ENCODE peak calls at places on chromosome 16, in six cellular contexts. F is stomach, O is body of pancreas, Q is HepG2, M is lower lobe of right lung, V is IMR-90. C is an unnamed sample. For H3K4me1, the result is how much of the 10 kb centered on the place peaks cover.

GRCh38 chr16:87314990-87315420 is 2.2 kb downstream of the C16orf95 start:
- DNase-seq in V (no peak), O (no peak), F (no peak), M (no peak), Q (no peak), C (no peak)

GRCh38 chr16:57871457-57871856 is 69.2 kb upstream of the KIFC3 start:
- DNase-seq in M (no peak), Q (no peak), O (no peak), V (peak), F (no peak), C (peak)

GRCh38 chr16:79698341-79698753 is 97.8 kb upstream of the MAF start:
- DNase-seq in F (no peak), Q (no peak), O (peak), V (peak), M (no peak), C (no peak)

GRCh38 chr16:12459993-12460392 is 343.7 kb downstream of the CPPED1 start:
- DNase-seq in F (no peak), V (no peak), M (no peak), O (no peak), Q (no peak), C (no peak)

GRCh38 chr16:23131841-23132576 is 17.2 kb downstream of the USP31 start:
- DNase-seq in O (no peak), V (no peak), Q (no peak), M (no peak), F (no peak), C (no peak)

GRCh38 chr16:30658731-30659506 is 688 bp downstream of the FBRS start:
- DNase-seq in V (peak), Q (peak), O (peak), F (peak), M (peak), C (peak)

GRCh38 chr16:24769806-24770205 is 40.4 kb downstream of the TNRC6A start:
- DNase-seq in M (no peak), Q (no peak), F (no peak), O (no peak), V (peak), C (no peak)

GRCh38 chr16:12568438-12568837 is 235.2 kb downstream of the CPPED1 start:
- DNase-seq in O (no peak), M (no peak), F (no peak), Q (no peak), V (no peak), C (no peak)

GRCh38 chr16:23448392-23448791 is 4.6 kb downstream of the COG7 start:
- DNase-seq in O (no peak), Q (no peak), V (peak), F (no peak), M (no peak), C (no peak)

GRCh38 chr16:20952144-20952797 is 51.7 kb downstream of the LYRM1 start:
- DNase-seq in V (no peak), F (no peak), O (no peak), M (no peak), Q (no peak), C (peak)

GRCh38 chr16:18853694-18854093 is 52.3 kb upstream of the ARL6IP1 start:
- DNase-seq in F (no peak), V (no peak), O (no peak), M (no peak), Q (no peak), C (no peak)

GRCh38 chr16:12093902-12094301 is 117.4 kb downstream of the SNX29 start:
- DNase-seq in O (no peak), V (no peak), F (no peak), Q (no peak), M (no peak), C (no peak)

GRCh38 chr16:1098266-1098991 is 2.4 kb upstream of the C1QTNF8 start:
- DNase-seq in M (no peak), V (no peak), Q (no peak), O (no peak), F (no peak), C (no peak)
- H3K27ac ChIP-seq in M (no peak), V (no peak), Q (no peak), O (no peak), F (no peak), C (no peak)

GRCh38 chr16:56259425-56259779 is 68.1 kb downstream of the GNAO1 start:
- DNase-seq in M (no peak), F (no peak), Q (no peak), V (no peak), O (no peak), C (no peak)

GRCh38 chr16:56257666-56258359 is 66.5 kb downstream of the GNAO1 start:
- DNase-seq in V (no peak), O (no peak), F (no peak), M (no peak), Q (no peak), C (no peak)

GRCh38 chr16:56257260-56257659 is 66.0 kb downstream of the GNAO1 start:
- DNase-seq in M (no peak), Q (no peak), F (peak), O (peak), V (peak), C (peak)

GRCh38 chr16:56260378-56260987 is 69.2 kb downstream of the GNAO1 start:
- DNase-seq in O (no peak), Q (no peak), F (no peak), M (no peak), V (no peak), C (no peak)

GRCh38 chr16:56258508-56259424 is 67.5 kb downstream of the GNAO1 start:
- DNase-seq in V (no peak), Q (peak), O (no peak), F (no peak), M (no peak), C (no peak)
- H3K4me1 ChIP-seq in V (under half), Q (under half), O (under half), F (half or more), M (under half), C (under half)

DNA sequence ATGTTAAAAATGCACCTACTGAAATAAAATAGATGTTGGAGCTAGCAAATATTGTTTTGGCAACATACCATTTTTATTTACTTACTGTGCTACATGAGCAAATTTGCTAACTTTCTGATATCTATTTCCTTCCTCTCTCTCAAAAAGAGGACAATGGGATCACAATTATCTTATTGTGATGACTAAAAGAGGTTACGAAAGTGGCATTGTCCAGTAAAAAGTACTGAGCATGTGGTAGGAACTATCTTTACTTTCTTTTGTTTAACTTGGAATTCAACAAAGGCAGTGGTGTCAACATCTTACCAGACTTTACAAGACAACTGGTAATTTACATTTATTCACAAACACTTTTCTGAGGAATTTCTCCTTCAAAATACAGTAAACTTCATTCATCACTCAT is 1542.6 kb upstream of the CDH8 start:
- DNase-seq in M (no peak), F (no peak), Q (no peak), V (no peak), O (no peak), C (no peak)
- TF ChIP-seq CTCF in M (no peak), F (no peak), Q (no peak), V (no peak), O (no peak), C (no peak)

GRCh38 chr16:70481929-70482536 is 27.6 kb downstream of the FCSK start:
- DNase-seq in V (peak), O (no peak), M (no peak), Q (no peak), F (no peak), C (no peak)

GRCh38 chr16:70480127-70481105 is 26.0 kb downstream of the FCSK start:
- DNase-seq in Q (no peak), M (no peak), O (no peak), V (no peak), F (no peak), C (no peak)

GRCh38 chr16:70478169-70478568 is 23.8 kb downstream of the FCSK start:
- DNase-seq in M (no peak), Q (no peak), F (no peak), V (no peak), O (no peak), C (no peak)

GRCh38 chr16:70476272-70477020 is 22.1 kb downstream of the FCSK start:
- DNase-seq in M (no peak), V (peak), F (peak), O (no peak), Q (no peak), C (peak)

GRCh38 chr16:70478912-70479341 is 24.5 kb downstream of the FCSK start:
- DNase-seq in V (no peak), M (peak), O (no peak), Q (no peak), F (no peak), C (no peak)
- H3K27ac ChIP-seq in V (no peak), M (peak), O (no peak), Q (no peak), F (peak), C (no peak)

DNA sequence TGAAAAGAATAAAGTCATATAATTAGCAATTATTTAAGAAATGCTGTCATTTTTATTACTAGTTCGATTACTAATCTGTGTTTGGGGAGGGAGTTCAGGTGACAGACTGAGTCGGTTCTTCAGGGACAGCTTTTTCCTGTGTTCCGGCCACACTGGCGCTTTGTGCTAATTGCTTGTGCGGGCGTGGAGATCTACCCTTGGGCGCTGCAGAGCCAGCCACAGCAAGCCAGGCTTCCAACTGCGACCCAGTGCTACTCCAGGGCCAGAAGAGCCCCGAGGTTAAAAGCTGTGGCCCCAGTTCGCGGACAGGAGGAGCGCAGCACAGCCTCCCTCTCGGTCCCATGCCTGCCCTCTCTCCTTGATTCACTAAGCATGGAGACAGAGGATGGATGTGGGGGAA is 6.5 kb upstream of the OR2C1 start:
- DNase-seq in F (no peak), Q (no peak), V (no peak), M (no peak), O (no peak), C (no peak)
- H3K4me1 ChIP-seq in F (under half), Q (under half), V (under half), M (under half), O (under half), C (under half)

GRCh38 chr16:88865310-88865709 is 1.1 kb downstream of the PABPN1L start:
- DNase-seq in M (no peak), Q (no peak), F (no peak), O (no peak), V (no peak), C (no peak)
- TF ChIP-seq CTCF in M (no peak), Q (no peak), F (no peak), O (no peak), V (no peak), C (no peak)

DNA sequence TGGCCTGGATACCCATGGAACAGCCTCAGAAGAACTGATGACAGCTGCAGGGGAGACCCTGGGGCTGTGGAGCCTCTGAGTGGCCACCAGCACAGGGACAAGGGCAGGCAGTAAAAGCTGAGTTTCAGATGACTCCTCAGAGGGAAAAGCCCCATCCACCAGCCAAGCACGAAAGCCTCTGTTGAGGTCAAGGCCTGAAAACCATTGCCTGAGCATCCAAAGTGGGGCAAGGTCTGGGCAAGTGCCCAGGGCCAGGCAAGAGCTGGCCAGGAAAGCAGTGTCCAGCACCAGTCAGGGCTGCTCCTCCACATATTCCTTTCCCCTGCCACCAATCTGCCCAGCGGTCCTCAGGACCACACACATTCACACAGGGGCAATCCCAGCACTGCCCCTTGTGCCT is 16.4 kb downstream of the ATP6V0D1 start:
- DNase-seq in F (no peak), M (no peak), O (no peak), V (no peak), Q (no peak), C (no peak)
- H3K27ac ChIP-seq in F (no peak), M (no peak), O (no peak), V (no peak), Q (no peak), C (no peak)

GRCh38 chr16:1158456-1159324 is 5.8 kb downstream of the CACNA1H start:
- DNase-seq in M (no peak), V (peak), O (peak), F (no peak), Q (peak), C (no peak)

GRCh38 chr16:1157639-1158455 is 4.9 kb downstream of the CACNA1H start:
- DNase-seq in Q (no peak), O (no peak), F (no peak), M (no peak), V (no peak), C (no peak)

GRCh38 chr16:1160773-1161348 is 8.0 kb downstream of the CACNA1H start:
- DNase-seq in Q (no peak), M (no peak), V (no peak), F (no peak), O (no peak), C (no peak)

GRCh38 chr16:1159973-1160772 is 7.3 kb downstream of the CACNA1H start:
- DNase-seq in Q (peak), V (no peak), F (no peak), M (no peak), O (peak), C (no peak)

GRCh38 chr16:1159325-1159972 is 6.5 kb downstream of the CACNA1H start:
- DNase-seq in O (peak), M (no peak), V (no peak), Q (peak), F (no peak), C (no peak)
- H3K4me1 ChIP-seq in O (under half), M (under half), V (under half), Q (half or more), F (half or more), C (under half)

GRCh38 chr16:47018223-47018891 is 44.9 kb upstream of the DNAJA2 start:
- DNase-seq in F (peak), Q (peak), M (no peak), O (peak), V (peak), C (peak)
- TF ChIP-seq CTCF in F (no peak), Q (peak), M (peak), O (peak), V (peak), C (peak)

GRCh38 chr16:81611721-81612120 is 167.1 kb downstream of the CMIP start:
- DNase-seq in O (no peak), V (no peak), Q (no peak), F (no peak), M (no peak), C (no peak)
- H3K27ac ChIP-seq in O (peak), V (no peak), Q (no peak), F (peak), M (peak), C (no peak)

C was measured in foreskin keratinocyte.